ENCODE peak calls at places on chromosomes 6 and 20, in four cellular contexts. One of them, this sample, is unnamed.

GRCh38 chr20:25014816-25015215 is 22.3 kb upstream of the APMAP start:
- DNase-seq in activated T-helper 1 cell treated with Interleukin-2 at 50 U/mL for 16 hours: no peak
- DNase-seq in AG09309: no peak
- DNase-seq in NCI-H2081: no peak
- DNase-seq in this sample: no peak

GRCh38 chr6:89612121-89612520 is 26.4 kb downstream of the LYRM2 start:
- DNase-seq in NCI-H2081: no peak
- DNase-seq in activated T-helper 1 cell treated with Interleukin-2 at 50 U/mL for 16 hours: no peak
- DNase-seq in AG09309: no peak
- DNase-seq in this sample: no peak

GRCh38 chr6:156256161-156256560 is 521.0 kb upstream of the ARID1B start:
- DNase-seq in AG09309: no peak
- DNase-seq in activated T-helper 1 cell treated with Interleukin-2 at 50 U/mL for 16 hours: no peak
- DNase-seq in NCI-H2081: no peak
- DNase-seq in this sample: no peak

GRCh38 chr6:157762636-157763035 is 60.4 kb upstream of the SNX9 start:
- DNase-seq in activated T-helper 1 cell treated with Interleukin-2 at 50 U/mL for 16 hours: no peak
- DNase-seq in AG09309: no peak
- DNase-seq in NCI-H2081: no peak
- DNase-seq in this sample: no peak

GRCh38 chr20:25485872-25486271 is 78.4 kb downstream of the GINS1 start:
- DNase-seq in activated T-helper 1 cell treated with Interleukin-2 at 50 U/mL for 16 hours: no peak
- DNase-seq in AG09309: no peak
- DNase-seq in NCI-H2081: no peak
- DNase-seq in this sample: no peak

GRCh38 chr6:44672086-44672485 is 284.6 kb downstream of the CDC5L start:
- DNase-seq in AG09309: no peak
- DNase-seq in activated T-helper 1 cell treated with Interleukin-2 at 50 U/mL for 16 hours: no peak
- DNase-seq in NCI-H2081: no peak
- DNase-seq in this sample: no peak

GRCh38 chr6:157905590-157906337 is 75.9 kb upstream of the SYNJ2 start:
- DNase-seq in AG09309: no peak
- DNase-seq in NCI-H2081: no peak
- DNase-seq in activated T-helper 1 cell treated with Interleukin-2 at 50 U/mL for 16 hours: no peak
- DNase-seq in this sample: no peak

GRCh38 chr20:62273421-62273820 is 29.4 kb upstream of the ADRM1 start:
- DNase-seq in NCI-H2081: no peak
- DNase-seq in activated T-helper 1 cell treated with Interleukin-2 at 50 U/mL for 16 hours: no peak
- DNase-seq in AG09309: no peak
- DNase-seq in this sample: no peak

GRCh38 chr20:44073675-44074071 is 113.3 kb downstream of the JPH2 start:
- DNase-seq in activated T-helper 1 cell treated with Interleukin-2 at 50 U/mL for 16 hours: no peak
- DNase-seq in AG09309: no peak
- DNase-seq in NCI-H2081: no peak
- DNase-seq in this sample: no peak

GRCh38 chr6:7058250-7058923 is 49.4 kb upstream of the RREB1 start:
- DNase-seq in AG09309: peak
- DNase-seq in NCI-H2081: no peak
- DNase-seq in activated T-helper 1 cell treated with Interleukin-2 at 50 U/mL for 16 hours: no peak
- DNase-seq in this sample: no peak

GRCh38 chr6:136846046-136846445 is 23.7 kb downstream of the PEX7 start:
- DNase-seq in activated T-helper 1 cell treated with Interleukin-2 at 50 U/mL for 16 hours: no peak
- DNase-seq in NCI-H2081: peak
- DNase-seq in AG09309: no peak
- DNase-seq in this sample: no peak

GRCh38 chr6:128932061-128932460 is 49.1 kb downstream of the LAMA2 start:
- DNase-seq in NCI-H2081: no peak
- DNase-seq in activated T-helper 1 cell treated with Interleukin-2 at 50 U/mL for 16 hours: no peak
- DNase-seq in AG09309: no peak
- DNase-seq in this sample: no peak

GRCh38 chr6:159533568-159533967 is 159.5 kb downstream of the SOD2 start:
- DNase-seq in activated T-helper 1 cell treated with Interleukin-2 at 50 U/mL for 16 hours: no peak
- DNase-seq in NCI-H2081: no peak
- DNase-seq in AG09309: peak
- DNase-seq in this sample: no peak

GRCh38 chr20:58638467-58639181 is 12.5 kb upstream of the STX16 start:
- DNase-seq in NCI-H2081: no peak
- DNase-seq in AG09309: no peak
- DNase-seq in activated T-helper 1 cell treated with Interleukin-2 at 50 U/mL for 16 hours: no peak
- DNase-seq in this sample: no peak

GRCh38 chr20:37627060-37627766 is 66.6 kb upstream of the CTNNBL1 start:
- DNase-seq in activated T-helper 1 cell treated with Interleukin-2 at 50 U/mL for 16 hours: no peak
- DNase-seq in NCI-H2081: no peak
- DNase-seq in AG09309: no peak
- DNase-seq in this sample: no peak

GRCh38 chr6:33279971-33280511 is 3.1 kb downstream of the B3GALT4 start:
- DNase-seq in NCI-H2081: peak
- DNase-seq in activated T-helper 1 cell treated with Interleukin-2 at 50 U/mL for 16 hours: no peak
- DNase-seq in AG09309: no peak
- DNase-seq in this sample: no peak

GRCh38 chr6:29797120-29797519 is 30.5 kb upstream of the HLA-G start:
- DNase-seq in NCI-H2081: no peak
- DNase-seq in AG09309: peak
- DNase-seq in activated T-helper 1 cell treated with Interleukin-2 at 50 U/mL for 16 hours: no peak
- DNase-seq in this sample: no peak

GRCh38 chr20:23284009-23284408 is 66.6 kb upstream of the NXT1 start:
- DNase-seq in activated T-helper 1 cell treated with Interleukin-2 at 50 U/mL for 16 hours: no peak
- DNase-seq in AG09309: no peak
- DNase-seq in NCI-H2081: no peak
- DNase-seq in this sample: no peak

GRCh38 chr20:20407891-20408805 is 40.2 kb downstream of the INSM1 start:
- DNase-seq in AG09309: no peak
- DNase-seq in activated T-helper 1 cell treated with Interleukin-2 at 50 U/mL for 16 hours: no peak
- DNase-seq in NCI-H2081: peak
- DNase-seq in this sample: peak

GRCh38 chr6:36659271-36659670 is 19.2 kb upstream of the CDKN1A start:
- DNase-seq in AG09309: peak
- DNase-seq in activated T-helper 1 cell treated with Interleukin-2 at 50 U/mL for 16 hours: no peak
- DNase-seq in NCI-H2081: no peak
- DNase-seq in this sample: no peak

GRCh38 chr6:14079433-14079832 is 38.1 kb upstream of the CD83 start:
- DNase-seq in activated T-helper 1 cell treated with Interleukin-2 at 50 U/mL for 16 hours: no peak
- DNase-seq in AG09309: no peak
- DNase-seq in NCI-H2081: no peak
- DNase-seq in this sample: peak